ENCODE peak calls at places on chromosomes 1 and 21, in seven cellular contexts. F is glutamatergic neuron, L is ovary, S is fibroblast of pulmonary artery, C is psoas muscle, E is AG09309, V is GM13976. Q is an unnamed sample.

GRCh38 chr1:27938488-27938887 is 3.7 kb downstream of the SMPDL3B start:
- DNase-seq in S (no peak), F (no peak), C (no peak), L (no peak), E (no peak), V (no peak), Q (no peak)

GRCh38 chr1:245054105-245054831 is 100.5 kb upstream of the KIF26B start:
- DNase-seq in E (no peak), L (no peak), C (no peak), F (no peak), V (no peak), S (no peak), Q (no peak)

GRCh38 chr1:52268372-52268771 is 97.6 kb downstream of the CC2D1B start:
- DNase-seq in F (no peak), E (no peak), L (no peak), V (no peak), S (peak), C (no peak), Q (peak)

GRCh38 chr1:227886503-227886961 is 61.2 kb downstream of the WNT9A start:
- DNase-seq in V (peak), C (peak), F (no peak), E (no peak), L (peak), S (no peak), Q (no peak)

GRCh38 chr1:26582053-26582835 is 52.7 kb downstream of the RPS6KA1 start:
- DNase-seq in E (no peak), F (no peak), S (no peak), L (no peak), C (no peak), V (no peak), Q (no peak)

GRCh38 chr1:241551759-241552638 is 19.8 kb downstream of the KMO start:
- DNase-seq in V (peak), C (no peak), F (no peak), E (no peak), L (no peak), S (no peak), Q (no peak)

GRCh38 chr1:202961220-202961880 is 3.2 kb upstream of the ADIPOR1 start:
- DNase-seq in V (no peak), C (peak), F (no peak), E (no peak), S (no peak), L (no peak), Q (no peak)

GRCh38 chr1:200638073-200638472 is 17.5 kb upstream of the KIF14 start:
- DNase-seq in F (no peak), V (no peak), E (no peak), C (no peak), S (no peak), L (no peak), Q (no peak)

GRCh38 chr21:31913191-31913608 is 40.4 kb downstream of the HUNK start:
- DNase-seq in V (no peak), E (no peak), F (no peak), C (no peak), S (no peak), L (no peak), Q (no peak)

GRCh38 chr1:151963288-151963687 is 30.4 kb downstream of the S100A10 start:
- DNase-seq in F (no peak), S (no peak), C (no peak), L (no peak), V (no peak), E (no peak), Q (no peak)

GRCh38 chr1:9402717-9403116 is 110.0 kb downstream of the SPSB1 start:
- DNase-seq in S (no peak), C (no peak), E (no peak), F (no peak), V (no peak), L (no peak), Q (no peak)

GRCh38 chr1:197463142-197463541 is 195.1 kb downstream of the CRB1 start:
- DNase-seq in C (no peak), S (no peak), L (no peak), V (no peak), F (no peak), E (no peak), Q (no peak)

GRCh38 chr1:29171089-29171488 is 10.6 kb downstream of the SRSF4 start:
- DNase-seq in C (no peak), F (no peak), S (peak), L (no peak), V (no peak), E (no peak), Q (no peak)

GRCh38 chr1:234610582-234611152 is 689 bp upstream of the IRF2BP2 start:
- DNase-seq in V (peak), L (peak), E (no peak), S (peak), F (peak), C (peak), Q (peak)

GRCh38 chr1:232657426-232657825 is 27.5 kb upstream of the SIPA1L2 start:
- DNase-seq in L (no peak), C (no peak), V (no peak), F (no peak), S (no peak), E (no peak), Q (no peak)

GRCh38 chr21:46424621-46425020 is 34.1 kb upstream of the DIP2A start:
- DNase-seq in F (no peak), V (no peak), L (no peak), S (no peak), C (peak), E (no peak), Q (no peak)

GRCh38 chr21:44815852-44816628 is 1.8 kb downstream of the SUMO3 start:
- DNase-seq in E (no peak), S (no peak), C (no peak), L (peak), F (peak), V (no peak), Q (no peak)

GRCh38 chr1:185594786-185595410 is 139.3 kb upstream of the HMCN1 start:
- DNase-seq in C (no peak), L (no peak), S (no peak), F (no peak), V (no peak), E (no peak), Q (no peak)

GRCh38 chr1:59237905-59238304 is 59.0 kb upstream of the FGGY start:
- DNase-seq in S (no peak), V (no peak), L (no peak), C (no peak), E (no peak), F (no peak), Q (no peak)

GRCh38 chr1:165666152-165666551 is 32.2 kb downstream of the ALDH9A1 start:
- DNase-seq in F (no peak), C (no peak), E (peak), S (peak), L (no peak), V (no peak), Q (peak)

GRCh38 chr1:207027921-207028320 is 4.6 kb downstream of the C1orf116 start:
- DNase-seq in C (no peak), E (no peak), L (no peak), V (no peak), S (no peak), F (no peak), Q (no peak)

GRCh38 chr1:229251185-229251584 is 19.7 kb upstream of the RAB4A start:
- DNase-seq in C (no peak), L (no peak), V (no peak), S (no peak), F (no peak), E (no peak), Q (no peak)

GRCh38 chr1:43446881-43447835 is 6.6 kb downstream of the HYI start:
- DNase-seq in L (no peak), E (no peak), F (peak), C (peak), S (no peak), V (no peak), Q (no peak)

GRCh38 chr1:4005431-4005830 is 105.4 kb upstream of the C1orf174 start:
- DNase-seq in E (no peak), F (no peak), V (no peak), S (no peak), L (no peak), C (no peak), Q (no peak)

GRCh38 chr1:16967095-16967567 is 13.3 kb downstream of the MFAP2 start:
- DNase-seq in S (peak), F (no peak), C (no peak), E (no peak), V (no peak), L (peak), Q (no peak)

GRCh38 chr1:23357112-23357908 is 12.3 kb downstream of the ZNF436 start:
- DNase-seq in V (no peak), F (no peak), L (peak), C (no peak), E (no peak), S (no peak), Q (no peak)

GRCh38 chr1:207867136-207868081 is 43.5 kb downstream of the CD34 start:
- DNase-seq in V (peak), C (peak), F (no peak), S (no peak), E (no peak), L (peak), Q (no peak)

GRCh38 chr1:30795026-30795425 is 37.5 kb upstream of the LAPTM5 start:
- DNase-seq in F (no peak), C (no peak), E (no peak), L (no peak), V (no peak), S (no peak), Q (no peak)

GRCh38 chr1:7989762-7990428 is 28.4 kb downstream of the PARK7 start:
- DNase-seq in E (no peak), V (no peak), C (no peak), F (no peak), L (no peak), S (no peak), Q (no peak)

GRCh38 chr1:110890474-110891196 is 17.7 kb downstream of the CD53 start:
- DNase-seq in E (no peak), C (no peak), V (no peak), L (no peak), F (no peak), S (no peak), Q (no peak)

GRCh38 chr1:5717031-5717682 is 275.1 kb downstream of the NPHP4 start:
- DNase-seq in C (no peak), E (no peak), F (no peak), S (no peak), V (no peak), L (no peak), Q (no peak)

GRCh38 chr1:3393987-3394920 is 60.2 kb upstream of the ARHGEF16 start:
- DNase-seq in S (no peak), V (no peak), E (no peak), L (no peak), F (no peak), C (no peak), Q (no peak)

GRCh38 chr1:44810101-44810761 is 1.9 kb downstream of the BTBD19 start:
- DNase-seq in C (peak), F (peak), S (no peak), V (no peak), E (no peak), L (peak), Q (no peak)

GRCh38 chr1:66924756-66925557 is at the start of the genes DNAI4 and MIER1:
- DNase-seq in V (peak), C (peak), E (peak), L (peak), F (peak), S (peak), Q (peak)
- TF ChIP-seq CTCF in V (peak), C (peak), E (peak), L (no peak), F (no peak), S (peak), Q (no peak)

GRCh38 chr1:160837558-160838205 is 25.0 kb downstream of the CD244 start:
- DNase-seq in E (no peak), C (peak), S (peak), V (peak), F (no peak), L (peak), Q (peak)
- TF ChIP-seq CTCF in E (no peak), C (no peak), S (no peak), V (peak), F (no peak), L (no peak), Q (no peak)

GRCh38 chr1:70436617-70437236 is 25.7 kb downstream of the CTH start:
- DNase-seq in E (peak), L (no peak), C (no peak), F (no peak), S (peak), V (no peak), Q (peak)
- TF ChIP-seq CTCF in E (peak), L (peak), C (peak), F (no peak), S (peak), V (no peak), Q (peak)

GRCh38 chr21:29185172-29185571 is 54.7 kb downstream of the MAP3K7CL start:
- DNase-seq in V (no peak), L (no peak), C (no peak), F (no peak), E (no peak), S (no peak), Q (no peak)

GRCh38 chr21:29185633-29186032 is 55.2 kb downstream of the MAP3K7CL start:
- DNase-seq in F (no peak), V (no peak), E (no peak), S (no peak), L (no peak), C (no peak), Q (no peak)

GRCh38 chr21:29184047-29184446 is 53.6 kb downstream of the MAP3K7CL start:
- DNase-seq in S (no peak), L (no peak), V (no peak), F (no peak), E (no peak), C (no peak), Q (no peak)

GRCh38 chr21:29181799-29182470 is 51.5 kb downstream of the MAP3K7CL start:
- DNase-seq in F (no peak), E (peak), C (no peak), V (peak), S (peak), L (no peak), Q (peak)

GRCh38 chr21:29182674-29183073 is 52.2 kb downstream of the MAP3K7CL start:
- DNase-seq in E (no peak), S (no peak), C (no peak), V (no peak), F (no peak), L (no peak), Q (no peak)
- TF ChIP-seq CTCF in E (no peak), S (no peak), C (no peak), V (no peak), F (no peak), L (no peak), Q (no peak)

Q was measured in HFFc6.